ENCODE peak calls at places on chromosomes 12 and 14, in nine cellular contexts. Y, U, S, P, F, I, J, O and N are unnamed samples.
A peak's percentile ranks its signal among the peaks of the same experiment; 100 is the strongest.

GRCh38 chr14:32703246-32703645 is 235.4 kb upstream of the NPAS3 start:
- DNase-seq in Y (no peak), U (no peak), S (no peak), I (no peak), J (no peak), O (no peak), P (no peak), F (peak; percentile 79), N (no peak)

GRCh38 chr12:49562233-49562632 is 5.7 kb downstream of the MCRS1 start:
- DNase-seq in S (no peak), Y (no peak), P (no peak), U (no peak), F (no peak), I (no peak), J (no peak), O (no peak), N (no peak)

GRCh38 chr12:39990122-39991101 is 115.5 kb downstream of the SLC2A13 start:
- DNase-seq in P (peak; percentile 75), I (peak; percentile 40), Y (peak; percentile 44), J (no peak), O (peak; percentile 49), S (peak; percentile 22), F (peak; percentile 79), U (peak; percentile 84), N (peak; percentile 39)

GRCh38 chr12:60266381-60266852 is 670.6 kb downstream of the SLC16A7 start:
- DNase-seq in P (no peak), S (no peak), J (no peak), U (no peak), Y (no peak), F (peak; percentile 56), I (no peak), O (peak; percentile 1), N (peak; percentile 59)

GRCh38 chr14:61965030-61965745 is 203.0 kb downstream of the SNAPC1 start:
- DNase-seq in F (peak; percentile 77), U (no peak), I (no peak), J (no peak), P (no peak), S (no peak), Y (no peak), O (no peak), N (no peak)

GRCh38 chr14:103745424-103745823 is 29.8 kb downstream of the ZFYVE21 start:
- DNase-seq in Y (no peak), S (no peak), J (no peak), I (no peak), F (no peak), U (peak; percentile 46), P (no peak), O (peak; percentile 87), N (no peak)

GRCh38 chr12:52867636-52868035 is 18.8 kb upstream of the KRT78 start:
- DNase-seq in O (peak; percentile 51), F (no peak), P (peak; percentile 51), Y (no peak), U (peak; percentile 72), S (no peak), J (no peak), I (peak; percentile 66), N (no peak)

GRCh38 chr14:99678198-99678597 is 5.9 kb upstream of the CYP46A1 start:
- DNase-seq in J (no peak), F (no peak), U (no peak), O (no peak), Y (no peak), S (no peak), I (no peak), P (no peak), N (no peak)

GRCh38 chr14:75406102-75406501 is 21.7 kb upstream of the JDP2 start:
- DNase-seq in O (no peak), P (no peak), J (no peak), F (no peak), Y (no peak), I (no peak), U (no peak), S (no peak), N (no peak)

GRCh38 chr12:60216226-60216625 is 620.4 kb downstream of the SLC16A7 start:
- DNase-seq in J (no peak), S (no peak), O (no peak), P (no peak), U (no peak), I (no peak), Y (no peak), F (no peak), N (no peak)

GRCh38 chr14:88967299-88967698 is 142.8 kb downstream of the TTC8 start:
- DNase-seq in O (no peak), J (no peak), F (no peak), Y (no peak), S (no peak), P (no peak), U (no peak), I (no peak), N (no peak)